ENCODE peak calls at places on chromosomes 1 and 21, in five cellular contexts. Z is GM04504, W is activated T-cell treated with anti-CD3 and anti-CD28 coated beads for 48 hours, I is GM13977, C is AG04449. R is an unnamed sample.

GRCh38 chr1:162696286-162696862 is 64.1 kb downstream of the DDR2 start:
- DNase-seq in I (no peak), C (peak), Z (peak), W (no peak), R (peak)

GRCh38 chr1:153277852-153278251 is 18.4 kb downstream of the LORICRIN start:
- DNase-seq in C (no peak), I (peak), Z (no peak), W (peak), R (no peak)

GRCh38 chr1:77687519-77687906 is 5.1 kb upstream of the ZZZ3 start:
- DNase-seq in W (no peak), I (no peak), Z (no peak), C (no peak), R (no peak)

GRCh38 chr1:45979074-45979777 is 153.2 kb downstream of the PIK3R3 start:
- DNase-seq in C (no peak), Z (no peak), W (no peak), I (no peak), R (no peak)

GRCh38 chr1:236751385-236751784 is 43.7 kb upstream of the MTR start:
- DNase-seq in W (no peak), I (no peak), C (no peak), Z (no peak), R (no peak)

GRCh38 chr21:15732290-15732995 is 2.7 kb downstream of the USP25 start:
- DNase-seq in I (peak), C (no peak), W (no peak), Z (no peak), R (no peak)

GRCh38 chr21:35637431-35637830 is 422.9 kb downstream of the SETD4 start:
- DNase-seq in Z (no peak), W (no peak), I (no peak), C (no peak), R (no peak)

GRCh38 chr21:34560021-34560420 is 48.0 kb upstream of the KCNE1 start:
- DNase-seq in C (no peak), I (no peak), W (no peak), Z (no peak), R (no peak)

GRCh38 chr1:200302893-200303250 is 107.0 kb downstream of the ZNF281 start:
- DNase-seq in Z (no peak), W (no peak), C (no peak), I (no peak), R (no peak)

GRCh38 chr1:245512980-245513578 is 358.3 kb downstream of the KIF26B start:
- DNase-seq in W (no peak), I (peak), C (no peak), Z (no peak), R (no peak)

GRCh38 chr1:64505232-64505943 is 35.5 kb downstream of the CACHD1 start:
- DNase-seq in W (peak), Z (no peak), C (no peak), I (peak), R (no peak)

GRCh38 chr1:27727126-27727525 is 1.4 kb downstream of the FAM76A start:
- DNase-seq in I (no peak), C (peak), W (no peak), Z (no peak), R (no peak)

GRCh38 chr1:236890152-236891056 is 95.3 kb downstream of the MTR start:
- DNase-seq in W (no peak), Z (no peak), I (no peak), C (no peak), R (no peak)

GRCh38 chr21:21232320-21232719 is 234.1 kb downstream of the NCAM2 start:
- DNase-seq in Z (no peak), W (no peak), I (no peak), C (peak), R (no peak)

GRCh38 chr21:19810779-19811178 is 1187.4 kb upstream of the NCAM2 start:
- DNase-seq in I (no peak), Z (no peak), C (no peak), W (no peak), R (no peak)

GRCh38 chr21:25791321-25791720 is 56.5 kb downstream of the GABPA start:
- DNase-seq in C (no peak), I (no peak), W (no peak), Z (no peak), R (no peak)

GRCh38 chr1:201251411-201251810 is 31.9 kb upstream of the PKP1 start:
- DNase-seq in I (no peak), C (no peak), Z (no peak), W (no peak), R (no peak)

R was measured in AG09309.